ENCODE peak calls at places on chromosomes 7 and 10, in nine cellular contexts. One of them, this sample, is unnamed.

GRCh38 chr10:130787252-130787651 is 524.3 kb downstream of the TCERG1L start:
- DNase-seq in tibial nerve: no peak
- DNase-seq in spleen: no peak
- DNase-seq in upper lobe of left lung: no peak
- DNase-seq in H1: no peak
- DNase-seq in suprapubic skin: no peak
- DNase-seq in uterus: no peak
- DNase-seq in IMR-90: no peak
- DNase-seq in heart left ventricle: no peak
- DNase-seq in this sample: no peak

GRCh38 chr10:4902571-4903011 is 60.6 kb upstream of the AKR1C1 start:
- DNase-seq in tibial nerve: peak; percentile 87
- DNase-seq in spleen: no peak
- DNase-seq in upper lobe of left lung: no peak
- DNase-seq in H1: no peak
- DNase-seq in suprapubic skin: no peak
- DNase-seq in uterus: no peak
- DNase-seq in IMR-90: no peak
- DNase-seq in heart left ventricle: no peak
- DNase-seq in this sample: no peak

GRCh38 chr7:108073305-108074070 is 56.7 kb downstream of the LAMB4 start:
- DNase-seq in tibial nerve: no peak
- DNase-seq in spleen: no peak
- DNase-seq in upper lobe of left lung: no peak
- DNase-seq in H1: no peak
- DNase-seq in suprapubic skin: no peak
- DNase-seq in uterus: no peak
- DNase-seq in IMR-90: no peak
- DNase-seq in heart left ventricle: no peak
- DNase-seq in this sample: no peak

GRCh38 chr10:120583424-120584108 is 126.5 kb downstream of the PLPP4 start:
- DNase-seq in tibial nerve: no peak
- DNase-seq in spleen: no peak
- DNase-seq in upper lobe of left lung: no peak
- DNase-seq in H1: no peak
- DNase-seq in suprapubic skin: no peak
- DNase-seq in uterus: no peak
- DNase-seq in IMR-90: no peak
- DNase-seq in heart left ventricle: no peak
- DNase-seq in this sample: no peak

GRCh38 chr10:30284860-30285594 is 64.1 kb downstream of the MTPAP start:
- DNase-seq in tibial nerve: no peak
- DNase-seq in spleen: no peak
- DNase-seq in upper lobe of left lung: no peak
- DNase-seq in H1: no peak
- DNase-seq in suprapubic skin: no peak
- DNase-seq in uterus: no peak
- DNase-seq in IMR-90: no peak
- DNase-seq in heart left ventricle: no peak
- DNase-seq in this sample: no peak

GRCh38 chr7:155009570-155010157 is 6.7 kb upstream of the PAXIP1 start:
- DNase-seq in tibial nerve: no peak
- DNase-seq in spleen: no peak
- DNase-seq in upper lobe of left lung: no peak
- DNase-seq in H1: no peak
- DNase-seq in suprapubic skin: no peak
- DNase-seq in uterus: no peak
- DNase-seq in IMR-90: no peak
- DNase-seq in heart left ventricle: no peak
- DNase-seq in this sample: no peak

GRCh38 chr10:77821551-77821950 is 105.0 kb downstream of the DLG5 start:
- DNase-seq in tibial nerve: no peak
- DNase-seq in spleen: peak; percentile 66
- DNase-seq in upper lobe of left lung: no peak
- DNase-seq in H1: no peak
- DNase-seq in suprapubic skin: no peak
- DNase-seq in uterus: no peak
- DNase-seq in IMR-90: no peak
- DNase-seq in heart left ventricle: peak; percentile 76
- DNase-seq in this sample: no peak

GRCh38 chr10:93445097-93445960 is 36.8 kb downstream of the MYOF start:
- DNase-seq in tibial nerve: peak; percentile 92
- DNase-seq in spleen: no peak
- DNase-seq in upper lobe of left lung: peak; percentile 89
- DNase-seq in H1: peak; percentile 84
- DNase-seq in suprapubic skin: peak; percentile 95
- DNase-seq in uterus: peak; percentile 94
- DNase-seq in IMR-90: peak; percentile 98
- DNase-seq in heart left ventricle: peak; percentile 86
- DNase-seq in this sample: peak; percentile 50

GRCh38 chr7:108875139-108875538 is 305.5 kb downstream of the DNAJB9 start:
- DNase-seq in tibial nerve: no peak
- DNase-seq in spleen: no peak
- DNase-seq in upper lobe of left lung: no peak
- DNase-seq in H1: peak; percentile 79
- DNase-seq in suprapubic skin: no peak
- DNase-seq in uterus: no peak
- DNase-seq in IMR-90: peak; percentile 8
- DNase-seq in heart left ventricle: no peak
- DNase-seq in this sample: no peak

GRCh38 chr7:111741811-111742240 is 179.5 kb upstream of the IMMP2L start:
- DNase-seq in tibial nerve: peak; percentile 40
- DNase-seq in spleen: no peak
- DNase-seq in upper lobe of left lung: no peak
- DNase-seq in H1: no peak
- DNase-seq in suprapubic skin: no peak
- DNase-seq in uterus: peak; percentile 53
- DNase-seq in IMR-90: peak; percentile 76
- DNase-seq in heart left ventricle: no peak
- DNase-seq in this sample: peak; percentile 31

GRCh38 chr10:118542205-118542604 is 53.2 kb downstream of the PRLHR start:
- DNase-seq in tibial nerve: no peak
- DNase-seq in spleen: no peak
- DNase-seq in upper lobe of left lung: no peak
- DNase-seq in H1: no peak
- DNase-seq in suprapubic skin: no peak
- DNase-seq in uterus: no peak
- DNase-seq in IMR-90: no peak
- DNase-seq in heart left ventricle: no peak
- DNase-seq in this sample: no peak

GRCh38 chr10:104308439-104308903 is 29.8 kb downstream of the ITPRIP start:
- DNase-seq in tibial nerve: peak; percentile 3
- DNase-seq in spleen: no peak
- DNase-seq in upper lobe of left lung: no peak
- DNase-seq in H1: no peak
- DNase-seq in suprapubic skin: no peak
- DNase-seq in uterus: no peak
- DNase-seq in IMR-90: no peak
- DNase-seq in heart left ventricle: no peak
- DNase-seq in this sample: no peak

GRCh38 chr7:134368851-134369533 is 52.3 kb upstream of the SLC35B4 start:
- DNase-seq in tibial nerve: peak; percentile 9
- DNase-seq in spleen: no peak
- DNase-seq in upper lobe of left lung: no peak
- DNase-seq in H1: no peak
- DNase-seq in suprapubic skin: no peak
- DNase-seq in uterus: no peak
- DNase-seq in IMR-90: peak; percentile 51
- DNase-seq in heart left ventricle: no peak
- DNase-seq in this sample: no peak

GRCh38 chr7:7424151-7424873 is 111.4 kb downstream of the COL28A1 start:
- DNase-seq in tibial nerve: peak; percentile 80
- DNase-seq in spleen: no peak
- DNase-seq in upper lobe of left lung: no peak
- DNase-seq in H1: peak; percentile 59
- DNase-seq in suprapubic skin: no peak
- DNase-seq in uterus: peak; percentile 45
- DNase-seq in IMR-90: peak; percentile 67
- DNase-seq in heart left ventricle: peak; percentile 57
- DNase-seq in this sample: peak; percentile 56

GRCh38 chr10:11951695-11952094 is 90.9 kb downstream of the UPF2 start:
- DNase-seq in tibial nerve: no peak
- DNase-seq in spleen: no peak
- DNase-seq in upper lobe of left lung: no peak
- DNase-seq in H1: no peak
- DNase-seq in suprapubic skin: no peak
- DNase-seq in uterus: no peak
- DNase-seq in IMR-90: no peak
- DNase-seq in heart left ventricle: no peak
- DNase-seq in this sample: no peak
- H3K36me3 ChIP-seq in tibial nerve: peaks cover 78% of the 10 kb centered on the region
- H3K36me3 ChIP-seq in spleen: peaks cover 51% of the 10 kb centered on the region
- H3K36me3 ChIP-seq in upper lobe of left lung: peaks cover 4% of the 10 kb centered on the region
- H3K36me3 ChIP-seq in H1: peaks cover 18% of the 10 kb centered on the region
- H3K36me3 ChIP-seq in suprapubic skin: peaks cover 67% of the 10 kb centered on the region
- H3K36me3 ChIP-seq in uterus: no peaks in the 10 kb centered on the region
- H3K36me3 ChIP-seq in IMR-90: peaks cover 15% of the 10 kb centered on the region
- H3K36me3 ChIP-seq in heart left ventricle: no peaks in the 10 kb centered on the region
- H3K36me3 ChIP-seq in this sample: peaks cover 58% of the 10 kb centered on the region

GRCh38 chr7:2523461-2523905 is 3.9 kb downstream of the LFNG start:
- DNase-seq in tibial nerve: no peak
- DNase-seq in spleen: peak; percentile 86
- DNase-seq in upper lobe of left lung: peak; percentile 91
- DNase-seq in H1: peak; percentile 83
- DNase-seq in suprapubic skin: no peak
- DNase-seq in uterus: no peak
- DNase-seq in IMR-90: no peak
- DNase-seq in heart left ventricle: no peak
- DNase-seq in this sample: no peak

GRCh38 chr7:2521341-2521745 is 1.8 kb downstream of the LFNG start:
- DNase-seq in tibial nerve: no peak
- DNase-seq in spleen: peak; percentile 84
- DNase-seq in upper lobe of left lung: peak; percentile 83
- DNase-seq in H1: no peak
- DNase-seq in suprapubic skin: no peak
- DNase-seq in uterus: no peak
- DNase-seq in IMR-90: no peak
- DNase-seq in heart left ventricle: no peak
- DNase-seq in this sample: no peak

GRCh38 chr7:2520808-2521146 is 1.2 kb downstream of the LFNG start:
- DNase-seq in tibial nerve: no peak
- DNase-seq in spleen: no peak
- DNase-seq in upper lobe of left lung: no peak
- DNase-seq in H1: no peak
- DNase-seq in suprapubic skin: no peak
- DNase-seq in uterus: no peak
- DNase-seq in IMR-90: no peak
- DNase-seq in heart left ventricle: no peak
- DNase-seq in this sample: no peak

GRCh38 chr7:2522780-2523433 is 3.3 kb downstream of the LFNG start:
- DNase-seq in tibial nerve: no peak
- DNase-seq in spleen: no peak
- DNase-seq in upper lobe of left lung: peak; percentile 69
- DNase-seq in H1: no peak
- DNase-seq in suprapubic skin: no peak
- DNase-seq in uterus: no peak
- DNase-seq in IMR-90: no peak
- DNase-seq in heart left ventricle: no peak
- DNase-seq in this sample: peak; percentile 84

DNA sequence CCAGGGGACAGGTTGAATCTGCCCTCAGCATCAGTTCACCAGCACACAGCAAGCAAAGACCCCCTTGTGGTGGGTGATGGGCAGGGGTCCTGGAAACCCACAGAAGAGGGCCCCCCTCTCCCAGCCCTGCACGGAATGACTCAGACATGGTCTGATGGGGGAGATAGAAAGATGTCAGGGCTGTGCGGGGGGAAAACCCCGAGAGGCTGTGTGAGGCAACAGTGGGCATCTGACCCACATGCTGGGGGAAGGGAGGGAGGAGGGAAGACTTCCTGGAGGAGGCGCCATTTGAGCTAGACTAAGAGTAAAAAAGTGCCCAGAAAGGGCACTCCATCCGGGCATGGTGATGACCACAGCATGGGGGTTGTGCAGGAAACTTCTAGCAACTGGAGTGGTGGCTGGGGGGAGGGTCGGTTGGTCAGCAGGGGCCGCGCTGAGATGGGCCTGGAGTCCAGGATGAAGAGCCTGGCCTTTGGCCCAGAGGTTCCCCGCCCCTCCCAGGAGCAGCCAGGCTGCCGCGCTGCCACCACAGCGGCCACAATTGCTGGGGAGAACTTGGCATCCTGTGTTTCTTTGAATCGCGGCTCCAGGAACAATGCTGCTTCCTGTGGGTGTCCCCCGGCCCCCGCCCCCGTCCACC is 2.5 kb downstream of the LFNG start:
- DNase-seq in tibial nerve: no peak
- DNase-seq in spleen: peak; percentile 86
- DNase-seq in upper lobe of left lung: peak; percentile 85
- DNase-seq in H1: no peak
- DNase-seq in suprapubic skin: no peak
- DNase-seq in uterus: no peak
- DNase-seq in IMR-90: no peak
- DNase-seq in heart left ventricle: peak; percentile 83
- DNase-seq in this sample: peak; percentile 78
- TF ChIP-seq CTCF in tibial nerve: no peak
- TF ChIP-seq CTCF in spleen: no peak
- TF ChIP-seq CTCF in upper lobe of left lung: no peak
- TF ChIP-seq CTCF in H1: no peak
- TF ChIP-seq CTCF in suprapubic skin: no peak
- TF ChIP-seq CTCF in uterus: no peak
- TF ChIP-seq CTCF in IMR-90: no peak
- TF ChIP-seq CTCF in heart left ventricle: no peak
- TF ChIP-seq CTCF in this sample: no peak

DNA sequence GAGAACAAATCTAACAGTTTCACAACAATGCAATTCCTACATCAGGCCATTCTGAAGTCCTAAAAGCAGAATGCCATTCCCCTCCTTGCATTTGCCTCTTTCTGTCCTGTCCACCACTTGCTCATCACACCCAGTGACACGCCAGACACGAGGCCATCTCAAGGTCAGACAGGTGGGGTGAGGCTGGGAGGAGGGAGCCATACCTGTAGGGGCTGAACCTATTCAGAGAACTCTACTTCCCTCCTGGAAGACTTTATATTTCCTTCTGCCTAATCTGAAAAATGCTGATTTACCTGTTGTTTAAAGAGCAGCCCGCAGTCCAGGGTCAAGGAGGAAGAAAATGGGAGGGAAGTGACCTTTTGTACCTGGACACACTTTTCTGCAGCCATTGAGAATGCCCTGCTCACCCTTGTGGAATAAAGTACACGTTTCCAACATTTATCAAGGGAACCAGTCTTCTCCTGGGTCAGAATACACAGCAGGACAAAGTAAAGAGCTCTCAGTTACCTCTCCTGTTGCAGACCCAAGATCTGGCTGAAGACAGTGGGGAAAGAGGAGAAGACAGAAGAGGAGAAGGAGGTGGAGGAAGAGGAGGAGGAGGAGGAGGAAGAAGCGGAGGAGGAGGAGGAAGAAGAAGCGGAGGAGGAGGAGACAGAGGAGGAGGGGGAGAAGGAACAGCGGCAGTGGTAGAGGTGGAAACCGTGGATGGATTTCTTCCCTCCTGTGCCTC is 1.1 kb upstream of the BLNK start:
- DNase-seq in tibial nerve: no peak
- DNase-seq in spleen: no peak
- DNase-seq in upper lobe of left lung: no peak
- DNase-seq in H1: no peak
- DNase-seq in suprapubic skin: no peak
- DNase-seq in uterus: no peak
- DNase-seq in IMR-90: no peak
- DNase-seq in heart left ventricle: no peak
- DNase-seq in this sample: no peak
- TF ChIP-seq POLR2A in tibial nerve: no peak
- TF ChIP-seq POLR2A in spleen: no peak
- TF ChIP-seq POLR2A in upper lobe of left lung: no peak
- TF ChIP-seq POLR2A in H1: no peak
- TF ChIP-seq POLR2A in suprapubic skin: no peak
- TF ChIP-seq POLR2A in uterus: no peak
- TF ChIP-seq POLR2A in IMR-90: no peak
- TF ChIP-seq POLR2A in heart left ventricle: no peak
- TF ChIP-seq POLR2A in this sample: no peak

GRCh38 chr7:100822236-100823139 is 4.8 kb downstream of the EPHB4 start:
- DNase-seq in tibial nerve: no peak
- DNase-seq in spleen: peak; percentile 66
- DNase-seq in upper lobe of left lung: peak; percentile 77
- DNase-seq in H1: no peak
- DNase-seq in suprapubic skin: no peak
- DNase-seq in uterus: no peak
- DNase-seq in IMR-90: no peak
- DNase-seq in heart left ventricle: no peak
- DNase-seq in this sample: no peak
- H3K36me3 ChIP-seq in tibial nerve: peaks cover 63% of the 10 kb centered on the region
- H3K36me3 ChIP-seq in spleen: peaks cover 36% of the 10 kb centered on the region
- H3K36me3 ChIP-seq in upper lobe of left lung: peaks cover 37% of the 10 kb centered on the region
- H3K36me3 ChIP-seq in H1: peaks cover 56% of the 10 kb centered on the region
- H3K36me3 ChIP-seq in suprapubic skin: peaks cover 65% of the 10 kb centered on the region
- H3K36me3 ChIP-seq in uterus: no peaks in the 10 kb centered on the region
- H3K36me3 ChIP-seq in IMR-90: peaks cover 50% of the 10 kb centered on the region
- H3K36me3 ChIP-seq in heart left ventricle: no peaks in the 10 kb centered on the region
- H3K36me3 ChIP-seq in this sample: peaks cover 43% of the 10 kb centered on the region